ENCODE peak calls at places on chromosomes 13 and 19, in ten cellular contexts. D, A, H, U, P, K, Y, T, V and M are unnamed samples.

GRCh38 chr13:50222569-50223332 is 207.5 kb downstream of the KCNRG start:
- DNase-seq in D (no peak), A (no peak), H (no peak), U (no peak), P (no peak), K (peak), Y (no peak), T (no peak), V (no peak), M (peak)

GRCh38 chr13:97548736-97549135 is 114.8 kb downstream of the RAP2A start:
- DNase-seq in D (no peak), A (no peak), H (no peak), U (no peak), P (no peak), K (no peak), Y (no peak), T (no peak), V (no peak), M (no peak)

GRCh38 chr19:41531438-41532311 is 44.3 kb upstream of the CEACAM21 start:
- DNase-seq in D (no peak), A (no peak), H (no peak), U (no peak), P (peak), K (peak), Y (peak), T (peak), V (no peak), M (peak)

GRCh38 chr13:98326274-98326673 is 149.2 kb upstream of the RNF113B start:
- DNase-seq in D (no peak), A (no peak), H (no peak), U (no peak), P (no peak), K (no peak), Y (no peak), T (no peak), V (no peak), M (no peak)

GRCh38 chr13:51125495-51126226 is 14.6 kb upstream of the C13orf42 start:
- DNase-seq in D (peak), A (peak), H (no peak), U (no peak), P (no peak), K (peak), Y (peak), T (peak), V (peak), M (peak)

GRCh38 chr19:48480151-48480475 is 10.9 kb downstream of the CYTH2 start:
- DNase-seq in D (no peak), A (no peak), H (no peak), U (no peak), P (no peak), K (peak), Y (no peak), T (peak), V (no peak), M (no peak)

GRCh38 chr13:41289463-41289881 is 21.6 kb upstream of the NAA16 start:
- DNase-seq in D (no peak), A (no peak), H (no peak), U (no peak), P (no peak), K (no peak), Y (no peak), T (no peak), V (no peak), M (no peak)

GRCh38 chr13:28792992-28793391 is 27.1 kb upstream of the MTUS2 start:
- DNase-seq in D (peak), A (no peak), H (no peak), U (no peak), P (no peak), K (peak), Y (no peak), T (no peak), V (no peak), M (peak)

GRCh38 chr13:48600374-48601364 is 53.1 kb upstream of the CYSLTR2 start:
- DNase-seq in D (peak), A (no peak), H (no peak), U (no peak), P (no peak), K (no peak), Y (no peak), T (no peak), V (no peak), M (peak)

GRCh38 chr13:23681253-23681652 is 111.0 kb downstream of the TNFRSF19 start:
- DNase-seq in D (no peak), A (no peak), H (no peak), U (no peak), P (no peak), K (no peak), Y (no peak), T (no peak), V (no peak), M (peak)

GRCh38 chr19:40716031-40716654 is 543 bp downstream of the COQ8B start:
- DNase-seq in D (peak), A (peak), H (no peak), U (no peak), P (no peak), K (peak), Y (peak), T (no peak), V (no peak), M (peak)